ENCODE peak calls at places on chromosomes 5 and 9, in six cellular contexts. Z is BJ, X is Caki2, V is NCI-H2081, N is breast epithelium, A is fibroblast of pulmonary artery. R is an unnamed sample.

GRCh38 chr5:162685302-162685701 is 617.7 kb downstream of the GABRG2 start:
- DNase-seq in Z (no peak), X (no peak), V (no peak), N (no peak), A (no peak), R (no peak)

GRCh38 chr9:124660341-124660801 is 110.7 kb downstream of the NR6A1 start:
- DNase-seq in Z (no peak), X (peak; percentile 75), V (peak; percentile 74), N (no peak), A (peak; percentile 70), R (no peak)

GRCh38 chr5:43389679-43390329 is 22.4 kb downstream of the CCL28 start:
- DNase-seq in Z (peak; percentile 65), X (peak; percentile 81), V (peak; percentile 87), N (no peak), A (peak; percentile 96), R (peak; percentile 18)

GRCh38 chr9:35696520-35697215 is 6.9 kb upstream of the TPM2 start:
- DNase-seq in Z (no peak), X (peak; percentile 34), V (peak; percentile 32), N (no peak), A (peak; percentile 63), R (peak; percentile 48)

GRCh38 chr9:113817171-113817570 is 58.9 kb upstream of the ZNF618 start:
- DNase-seq in Z (no peak), X (no peak), V (no peak), N (no peak), A (no peak), R (no peak)

GRCh38 chr9:133262226-133262625 is 12.8 kb downstream of the ABO start:
- DNase-seq in Z (no peak), X (no peak), V (no peak), N (no peak), A (no peak), R (no peak)

GRCh38 chr5:18772475-18772874 is 1138.2 kb downstream of the TAF11L14 start:
- DNase-seq in Z (no peak), X (peak; percentile 73), V (peak; percentile 6), N (no peak), A (peak; percentile 2), R (no peak)

GRCh38 chr9:115941561-115942315 is 211.9 kb upstream of the PAPPA start:
- DNase-seq in Z (no peak), X (no peak), V (no peak), N (no peak), A (peak; percentile 55), R (no peak)

GRCh38 chr5:61744690-61745619 is 412.9 kb downstream of the ZSWIM6 start:
- DNase-seq in Z (no peak), X (no peak), V (no peak), N (no peak), A (no peak), R (no peak)

GRCh38 chr9:37061763-37062162 is 27.7 kb upstream of the PAX5 start:
- DNase-seq in Z (no peak), X (no peak), V (no peak), N (no peak), A (peak; percentile 36), R (no peak)

GRCh38 chr5:100840769-100841168 is 62.3 kb downstream of the ST8SIA4 start:
- DNase-seq in Z (no peak), X (no peak), V (no peak), N (no peak), A (no peak), R (no peak)

GRCh38 chr5:95401601-95402000 is 10.4 kb downstream of the FAM81B start:
- DNase-seq in Z (no peak), X (no peak), V (no peak), N (no peak), A (no peak), R (no peak)

GRCh38 chr9:116979461-116979860 is 292.4 kb downstream of the TRIM32 start:
- DNase-seq in Z (no peak), X (peak; percentile 96), V (no peak), N (no peak), A (no peak), R (no peak)

GRCh38 chr5:141868541-141868940 is 9.7 kb downstream of the PCDH1 start:
- DNase-seq in Z (no peak), X (no peak), V (no peak), N (peak; percentile 15), A (no peak), R (no peak)

GRCh38 chr5:138610468-138611294 is 35.5 kb upstream of the HSPA9 start:
- DNase-seq in Z (no peak), X (no peak), V (no peak), N (no peak), A (no peak), R (peak; percentile 17)

GRCh38 chr9:100498592-100498991 is 25.6 kb downstream of the TMEFF1 start:
- DNase-seq in Z (no peak), X (no peak), V (no peak), N (no peak), A (peak; percentile 53), R (no peak)

GRCh38 chr9:114059047-114059803 is 18.9 kb downstream of the AMBP start:
- DNase-seq in Z (no peak), X (no peak), V (no peak), N (no peak), A (peak; percentile 17), R (peak; percentile 66)

GRCh38 chr5:178519155-178519554 is 71.0 kb downstream of the COL23A1 start:
- DNase-seq in Z (no peak), X (no peak), V (no peak), N (no peak), A (no peak), R (no peak)

GRCh38 chr5:130155395-130155794 is 251.1 kb downstream of the CHSY3 start:
- DNase-seq in Z (no peak), X (no peak), V (no peak), N (no peak), A (no peak), R (no peak)

GRCh38 chr9:81906656-81907055 is 21.6 kb upstream of the SPATA31D4 start:
- DNase-seq in Z (no peak), X (no peak), V (no peak), N (no peak), A (peak; percentile 60), R (no peak)

GRCh38 chr5:81393783-81394718 is at the start of gene ACOT12:
- DNase-seq in Z (no peak), X (no peak), V (no peak), N (no peak), A (peak; percentile 24), R (no peak)

GRCh38 chr5:171481791-171482536 is 62.5 kb downstream of the FGF18 start:
- DNase-seq in Z (no peak), X (no peak), V (no peak), N (no peak), A (no peak), R (peak; percentile 44)

GRCh38 chr5:54825005-54825404 is 160.4 kb downstream of the ESM1 start:
- DNase-seq in Z (no peak), X (no peak), V (no peak), N (no peak), A (peak; percentile 54), R (no peak)

GRCh38 chr9:131754846-131755245 is 15.0 kb upstream of the RAPGEF1 start:
- DNase-seq in Z (no peak), X (no peak), V (no peak), N (no peak), A (no peak), R (no peak)

GRCh38 chr9:95286151-95286550 is 31.4 kb downstream of the FANCC start:
- DNase-seq in Z (no peak), X (peak; percentile 36), V (no peak), N (no peak), A (peak; percentile 13), R (no peak)

GRCh38 chr5:147689436-147689835 is 93.1 kb downstream of the JAKMIP2 start:
- DNase-seq in Z (no peak), X (no peak), V (no peak), N (no peak), A (no peak), R (no peak)

GRCh38 chr5:153525536-153525935 is 35.1 kb downstream of the GRIA1 start:
- DNase-seq in Z (no peak), X (no peak), V (no peak), N (no peak), A (no peak), R (no peak)

GRCh38 chr5:68331202-68332108 is 115.9 kb downstream of the PIK3R1 start:
- DNase-seq in Z (no peak), X (no peak), V (no peak), N (no peak), A (peak; percentile 55), R (no peak)